ENCODE peak calls at places on chromosome 2, in nine cellular contexts. One of them, this sample, is unnamed.

GRCh38 chr2:65379168-65379672 is 53.2 kb downstream of the SPRED2 start:
- DNase-seq in progenitor cell of endocrine pancreas: no peak
- DNase-seq in neural crest cell: no peak
- DNase-seq in iPS DF 6.9: no peak
- DNase-seq in aorta: no peak
- DNase-seq in transverse colon: no peak
- DNase-seq in mucosa of descending colon: no peak
- DNase-seq in epithelial cell of esophagus: no peak
- DNase-seq in cerebellar cortex: no peak
- DNase-seq in this sample: no peak

GRCh38 chr2:112936927-112937232 is 25.9 kb downstream of the IL37 start:
- DNase-seq in iPS DF 6.9: no peak
- DNase-seq in epithelial cell of esophagus: no peak
- DNase-seq in transverse colon: no peak
- DNase-seq in neural crest cell: no peak
- DNase-seq in progenitor cell of endocrine pancreas: no peak
- DNase-seq in cerebellar cortex: no peak
- DNase-seq in aorta: no peak
- DNase-seq in mucosa of descending colon: no peak
- DNase-seq in this sample: no peak

GRCh38 chr2:72991980-72992733 is 74.8 kb downstream of the EMX1 start:
- DNase-seq in progenitor cell of endocrine pancreas: no peak
- DNase-seq in transverse colon: no peak
- DNase-seq in aorta: peak
- DNase-seq in cerebellar cortex: no peak
- DNase-seq in mucosa of descending colon: no peak
- DNase-seq in epithelial cell of esophagus: no peak
- DNase-seq in iPS DF 6.9: no peak
- DNase-seq in neural crest cell: no peak
- DNase-seq in this sample: no peak

GRCh38 chr2:54944724-54945326 is 105.4 kb downstream of the RTN4 start:
- DNase-seq in iPS DF 6.9: no peak
- DNase-seq in epithelial cell of esophagus: no peak
- DNase-seq in neural crest cell: no peak
- DNase-seq in cerebellar cortex: no peak
- DNase-seq in mucosa of descending colon: no peak
- DNase-seq in aorta: no peak
- DNase-seq in transverse colon: no peak
- DNase-seq in progenitor cell of endocrine pancreas: no peak
- DNase-seq in this sample: no peak

GRCh38 chr2:38214209-38214717 is 138.3 kb upstream of the CYP1B1 start:
- DNase-seq in transverse colon: no peak
- DNase-seq in aorta: no peak
- DNase-seq in neural crest cell: peak
- DNase-seq in iPS DF 6.9: no peak
- DNase-seq in epithelial cell of esophagus: no peak
- DNase-seq in mucosa of descending colon: no peak
- DNase-seq in cerebellar cortex: no peak
- DNase-seq in progenitor cell of endocrine pancreas: no peak
- DNase-seq in this sample: peak

GRCh38 chr2:190812506-190813294 is 67.9 kb upstream of the GLS start:
- DNase-seq in cerebellar cortex: no peak
- DNase-seq in transverse colon: no peak
- DNase-seq in neural crest cell: no peak
- DNase-seq in mucosa of descending colon: no peak
- DNase-seq in progenitor cell of endocrine pancreas: no peak
- DNase-seq in aorta: no peak
- DNase-seq in epithelial cell of esophagus: no peak
- DNase-seq in iPS DF 6.9: no peak
- DNase-seq in this sample: no peak

GRCh38 chr2:48120759-48121242 is 214.5 kb upstream of the FBXO11 start:
- DNase-seq in neural crest cell: no peak
- DNase-seq in progenitor cell of endocrine pancreas: no peak
- DNase-seq in cerebellar cortex: no peak
- DNase-seq in iPS DF 6.9: no peak
- DNase-seq in aorta: no peak
- DNase-seq in mucosa of descending colon: no peak
- DNase-seq in transverse colon: no peak
- DNase-seq in epithelial cell of esophagus: peak
- DNase-seq in this sample: no peak

GRCh38 chr2:73290049-73290839 is 3.1 kb downstream of the EGR4 start:
- DNase-seq in neural crest cell: no peak
- DNase-seq in mucosa of descending colon: no peak
- DNase-seq in aorta: no peak
- DNase-seq in epithelial cell of esophagus: peak
- DNase-seq in progenitor cell of endocrine pancreas: no peak
- DNase-seq in transverse colon: peak
- DNase-seq in iPS DF 6.9: no peak
- DNase-seq in cerebellar cortex: peak
- DNase-seq in this sample: peak

GRCh38 chr2:98903767-98904485 is 32.1 kb downstream of the CRACDL start:
- DNase-seq in mucosa of descending colon: no peak
- DNase-seq in epithelial cell of esophagus: no peak
- DNase-seq in transverse colon: no peak
- DNase-seq in iPS DF 6.9: no peak
- DNase-seq in aorta: no peak
- DNase-seq in neural crest cell: no peak
- DNase-seq in cerebellar cortex: no peak
- DNase-seq in progenitor cell of endocrine pancreas: no peak
- DNase-seq in this sample: peak

GRCh38 chr2:55672630-55673029 is 21.0 kb downstream of the PNPT1 start:
- DNase-seq in cerebellar cortex: no peak
- DNase-seq in epithelial cell of esophagus: no peak
- DNase-seq in progenitor cell of endocrine pancreas: no peak
- DNase-seq in aorta: no peak
- DNase-seq in mucosa of descending colon: no peak
- DNase-seq in iPS DF 6.9: no peak
- DNase-seq in transverse colon: no peak
- DNase-seq in neural crest cell: no peak
- DNase-seq in this sample: peak

GRCh38 chr2:197354169-197354558 is 43.6 kb upstream of the ANKRD44 start:
- DNase-seq in cerebellar cortex: no peak
- DNase-seq in neural crest cell: no peak
- DNase-seq in iPS DF 6.9: no peak
- DNase-seq in epithelial cell of esophagus: no peak
- DNase-seq in mucosa of descending colon: no peak
- DNase-seq in transverse colon: no peak
- DNase-seq in progenitor cell of endocrine pancreas: no peak
- DNase-seq in aorta: no peak
- DNase-seq in this sample: no peak

GRCh38 chr2:235747868-235748144 is 254.0 kb downstream of the AGAP1 start:
- DNase-seq in cerebellar cortex: peak
- DNase-seq in neural crest cell: no peak
- DNase-seq in aorta: no peak
- DNase-seq in progenitor cell of endocrine pancreas: no peak
- DNase-seq in mucosa of descending colon: no peak
- DNase-seq in epithelial cell of esophagus: peak
- DNase-seq in transverse colon: peak
- DNase-seq in iPS DF 6.9: no peak
- DNase-seq in this sample: no peak

This sample was measured in osteoblast.